ENCODE peak calls at places on chromosomes 7 and 10, in eight cellular contexts. One of them, this sample, is unnamed.
A peak's percentile ranks its signal among the peaks of the same experiment; 100 is the strongest.

GRCh38 chr7:130480001-130480400 is 11.9 kb upstream of the MEST start:
- DNase-seq in OCI-LY7: no peak
- DNase-seq in esophagus squamous epithelium: no peak
- DNase-seq in fibroblast of pulmonary artery: no peak
- DNase-seq in HFFc6: no peak
- DNase-seq in coronary artery: no peak
- DNase-seq in neural crest cell: no peak
- DNase-seq in A549: no peak
- DNase-seq in this sample: no peak

GRCh38 chr7:422191-422885 is 97.3 kb downstream of the PDGFA start:
- DNase-seq in OCI-LY7: no peak
- DNase-seq in esophagus squamous epithelium: no peak
- DNase-seq in fibroblast of pulmonary artery: no peak
- DNase-seq in HFFc6: no peak
- DNase-seq in coronary artery: no peak
- DNase-seq in neural crest cell: no peak
- DNase-seq in A549: no peak
- DNase-seq in this sample: no peak

GRCh38 chr7:31735991-31736982 is 49.3 kb downstream of the PPP1R17 start:
- DNase-seq in OCI-LY7: peak; percentile 30
- DNase-seq in esophagus squamous epithelium: no peak
- DNase-seq in fibroblast of pulmonary artery: peak; percentile 71
- DNase-seq in HFFc6: peak; percentile 48
- DNase-seq in coronary artery: no peak
- DNase-seq in neural crest cell: peak; percentile 73
- DNase-seq in A549: peak; percentile 45
- DNase-seq in this sample: peak; percentile 86

GRCh38 chr7:84039432-84039831 is 155.2 kb downstream of the SEMA3A start:
- DNase-seq in OCI-LY7: no peak
- DNase-seq in esophagus squamous epithelium: no peak
- DNase-seq in fibroblast of pulmonary artery: no peak
- DNase-seq in HFFc6: no peak
- DNase-seq in coronary artery: no peak
- DNase-seq in neural crest cell: no peak
- DNase-seq in A549: no peak
- DNase-seq in this sample: no peak

GRCh38 chr7:75532639-75533038 is 40.5 kb downstream of the SPDYE5 start:
- DNase-seq in OCI-LY7: no peak
- DNase-seq in esophagus squamous epithelium: no peak
- DNase-seq in fibroblast of pulmonary artery: no peak
- DNase-seq in HFFc6: no peak
- DNase-seq in coronary artery: no peak
- DNase-seq in neural crest cell: no peak
- DNase-seq in A549: no peak
- DNase-seq in this sample: no peak

GRCh38 chr10:113941140-113941539 is 86.7 kb downstream of the NHLRC2 start:
- DNase-seq in OCI-LY7: no peak
- DNase-seq in esophagus squamous epithelium: no peak
- DNase-seq in fibroblast of pulmonary artery: no peak
- DNase-seq in HFFc6: no peak
- DNase-seq in coronary artery: no peak
- DNase-seq in neural crest cell: no peak
- DNase-seq in A549: no peak
- DNase-seq in this sample: no peak

GRCh38 chr10:45561952-45562351 is 110.6 kb downstream of the ZFAND4 start:
- DNase-seq in OCI-LY7: no peak
- DNase-seq in esophagus squamous epithelium: no peak
- DNase-seq in fibroblast of pulmonary artery: no peak
- DNase-seq in HFFc6: no peak
- DNase-seq in coronary artery: no peak
- DNase-seq in neural crest cell: no peak
- DNase-seq in A549: no peak
- DNase-seq in this sample: no peak

GRCh38 chr7:127995157-127995865 is 35.9 kb downstream of the LRRC4 start:
- DNase-seq in OCI-LY7: no peak
- DNase-seq in esophagus squamous epithelium: no peak
- DNase-seq in fibroblast of pulmonary artery: peak; percentile 46
- DNase-seq in HFFc6: peak; percentile 16
- DNase-seq in coronary artery: no peak
- DNase-seq in neural crest cell: no peak
- DNase-seq in A549: no peak
- DNase-seq in this sample: no peak

GRCh38 chr7:64686493-64687184 is 20.7 kb downstream of the ZNF107 start:
- DNase-seq in OCI-LY7: peak; percentile 93
- DNase-seq in esophagus squamous epithelium: no peak
- DNase-seq in fibroblast of pulmonary artery: no peak
- DNase-seq in HFFc6: no peak
- DNase-seq in coronary artery: no peak
- DNase-seq in neural crest cell: no peak
- DNase-seq in A549: no peak
- DNase-seq in this sample: no peak

GRCh38 chr10:42149027-42149700 is 489.2 kb downstream of the ZNF33B start:
- DNase-seq in OCI-LY7: no peak
- DNase-seq in esophagus squamous epithelium: no peak
- DNase-seq in fibroblast of pulmonary artery: no peak
- DNase-seq in HFFc6: no peak
- DNase-seq in coronary artery: peak; percentile 62
- DNase-seq in neural crest cell: no peak
- DNase-seq in A549: no peak
- DNase-seq in this sample: no peak

GRCh38 chr10:48255722-48256121 is 18.8 kb downstream of the FRMPD2 start:
- DNase-seq in OCI-LY7: no peak
- DNase-seq in esophagus squamous epithelium: no peak
- DNase-seq in fibroblast of pulmonary artery: no peak
- DNase-seq in HFFc6: no peak
- DNase-seq in coronary artery: no peak
- DNase-seq in neural crest cell: no peak
- DNase-seq in A549: no peak
- DNase-seq in this sample: no peak

GRCh38 chr7:116805100-116805544 is 57.3 kb upstream of the CAPZA2 start:
- DNase-seq in OCI-LY7: no peak
- DNase-seq in esophagus squamous epithelium: no peak
- DNase-seq in fibroblast of pulmonary artery: peak; percentile 34
- DNase-seq in HFFc6: peak; percentile 39
- DNase-seq in coronary artery: no peak
- DNase-seq in neural crest cell: no peak
- DNase-seq in A549: no peak
- DNase-seq in this sample: no peak

GRCh38 chr7:130421685-130422084 is 19.1 kb downstream of the CEP41 start:
- DNase-seq in OCI-LY7: no peak
- DNase-seq in esophagus squamous epithelium: no peak
- DNase-seq in fibroblast of pulmonary artery: peak; percentile 36
- DNase-seq in HFFc6: no peak
- DNase-seq in coronary artery: no peak
- DNase-seq in neural crest cell: no peak
- DNase-seq in A549: no peak
- DNase-seq in this sample: no peak

GRCh38 chr7:140638311-140638791 is 2.3 kb downstream of the DENND2A start:
- DNase-seq in OCI-LY7: no peak
- DNase-seq in esophagus squamous epithelium: no peak
- DNase-seq in fibroblast of pulmonary artery: peak; percentile 74
- DNase-seq in HFFc6: peak; percentile 58
- DNase-seq in coronary artery: no peak
- DNase-seq in neural crest cell: no peak
- DNase-seq in A549: no peak
- DNase-seq in this sample: no peak

DNA sequence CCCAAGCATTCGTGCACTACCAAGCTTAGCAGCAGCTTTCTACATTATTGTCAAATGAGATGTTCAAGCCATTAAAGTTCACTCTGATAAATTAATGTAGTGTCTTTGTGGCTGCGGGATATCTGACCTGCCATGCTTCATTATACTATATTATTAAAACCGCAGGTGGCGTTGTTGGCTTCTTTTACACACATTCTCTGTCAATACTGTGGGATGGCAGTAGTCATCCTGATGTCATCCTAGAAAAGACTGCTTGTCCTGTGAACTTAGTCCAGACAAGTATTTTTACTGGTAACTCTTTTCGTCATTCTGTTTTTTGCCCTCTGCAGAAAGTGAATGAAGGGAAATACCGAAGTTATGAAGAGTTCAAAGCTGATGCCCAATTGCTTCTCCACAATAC is 103.9 kb downstream of the ZMYND11 start:
- DNase-seq in OCI-LY7: peak; percentile 53
- DNase-seq in esophagus squamous epithelium: no peak
- DNase-seq in fibroblast of pulmonary artery: peak; percentile 9
- DNase-seq in HFFc6: no peak
- DNase-seq in coronary artery: no peak
- DNase-seq in neural crest cell: no peak
- DNase-seq in A549: no peak
- DNase-seq in this sample: no peak
- TF ChIP-seq CTCF in OCI-LY7: peak; percentile 73
- TF ChIP-seq CTCF in esophagus squamous epithelium: no peak
- TF ChIP-seq CTCF in fibroblast of pulmonary artery: no peak
- TF ChIP-seq CTCF in HFFc6: peak; percentile 25
- TF ChIP-seq CTCF in coronary artery: no peak
- TF ChIP-seq CTCF in neural crest cell: no peak
- TF ChIP-seq CTCF in A549: peak; percentile 21
- TF ChIP-seq CTCF in this sample: no peak

DNA sequence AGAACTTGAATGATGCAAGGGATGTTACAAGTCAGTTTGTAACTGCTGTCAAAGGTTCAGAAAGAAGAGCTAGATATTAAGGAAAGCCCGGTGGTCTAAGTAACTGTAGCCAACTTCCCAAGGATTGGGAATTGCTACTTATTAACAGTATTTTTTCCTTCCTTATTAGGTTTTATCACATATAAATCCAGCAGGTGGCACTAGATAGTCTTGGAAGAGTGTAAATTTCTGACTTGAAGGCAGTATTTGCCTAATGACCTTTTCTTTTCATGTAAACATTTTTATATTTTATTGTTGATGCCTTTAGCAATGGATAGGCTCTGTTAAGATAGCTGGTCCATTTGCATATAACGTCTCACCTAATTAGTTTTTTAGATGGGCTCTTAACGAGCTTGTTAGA is 51.2 kb downstream of the ANLN start:
- DNase-seq in OCI-LY7: no peak
- DNase-seq in esophagus squamous epithelium: no peak
- DNase-seq in fibroblast of pulmonary artery: peak; percentile 64
- DNase-seq in HFFc6: peak; percentile 33
- DNase-seq in coronary artery: no peak
- DNase-seq in neural crest cell: no peak
- DNase-seq in A549: peak; percentile 41
- DNase-seq in this sample: no peak
- TF ChIP-seq CTCF in OCI-LY7: peak; percentile 76
- TF ChIP-seq CTCF in esophagus squamous epithelium: peak; percentile 28
- TF ChIP-seq CTCF in fibroblast of pulmonary artery: peak; percentile 54
- TF ChIP-seq CTCF in HFFc6: peak; percentile 80
- TF ChIP-seq CTCF in coronary artery: no peak
- TF ChIP-seq CTCF in neural crest cell: peak; percentile 65
- TF ChIP-seq CTCF in A549: peak; percentile 74
- TF ChIP-seq CTCF in this sample: no peak

DNA sequence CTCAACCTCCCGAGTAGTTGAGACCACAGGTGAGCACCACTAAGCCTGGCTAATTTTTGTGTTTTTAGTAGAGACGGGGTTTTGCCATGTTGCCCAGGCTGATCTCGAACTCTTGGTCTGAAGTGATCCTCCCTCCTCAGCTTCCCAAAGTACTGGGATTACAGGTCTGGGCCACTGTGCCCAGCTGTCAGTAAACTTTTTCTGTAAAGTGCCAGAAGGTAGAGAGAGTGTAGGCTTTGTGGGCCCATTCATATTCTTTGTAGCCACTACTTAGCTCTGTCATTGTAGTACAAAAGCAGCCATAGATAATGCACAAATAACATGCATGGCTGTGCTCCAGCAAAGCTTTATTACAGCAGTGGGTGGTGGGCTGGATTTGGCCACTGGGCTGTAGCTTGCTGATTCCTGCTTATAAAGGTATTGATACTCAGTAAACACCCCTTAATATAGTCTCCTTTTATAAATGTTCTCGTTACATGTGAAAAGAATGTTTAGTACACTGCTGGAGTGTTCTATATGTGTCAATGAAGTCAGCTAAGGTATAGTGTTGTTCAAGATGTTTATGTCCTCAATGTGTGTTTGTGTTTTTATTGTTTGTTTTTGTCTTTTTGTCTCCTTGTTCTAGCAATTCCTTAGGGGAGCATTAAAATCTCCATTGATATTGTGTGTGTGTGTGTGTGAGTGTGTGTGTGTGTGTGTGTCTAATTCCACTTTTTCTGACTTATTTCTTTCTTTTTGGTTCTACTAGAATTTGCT is 644.7 kb upstream of the DPP6 start:
- DNase-seq in OCI-LY7: no peak
- DNase-seq in esophagus squamous epithelium: no peak
- DNase-seq in fibroblast of pulmonary artery: no peak
- DNase-seq in HFFc6: no peak
- DNase-seq in coronary artery: no peak
- DNase-seq in neural crest cell: no peak
- DNase-seq in A549: no peak
- DNase-seq in this sample: no peak
- TF ChIP-seq CTCF in OCI-LY7: no peak
- TF ChIP-seq CTCF in esophagus squamous epithelium: no peak
- TF ChIP-seq CTCF in fibroblast of pulmonary artery: no peak
- TF ChIP-seq CTCF in HFFc6: no peak
- TF ChIP-seq CTCF in coronary artery: no peak
- TF ChIP-seq CTCF in neural crest cell: no peak
- TF ChIP-seq CTCF in A549: no peak
- TF ChIP-seq CTCF in this sample: no peak

GRCh38 chr10:64731016-64731415 is 1209.8 kb downstream of the REEP3 start:
- DNase-seq in OCI-LY7: no peak
- DNase-seq in esophagus squamous epithelium: no peak
- DNase-seq in fibroblast of pulmonary artery: no peak
- DNase-seq in HFFc6: no peak
- DNase-seq in coronary artery: no peak
- DNase-seq in neural crest cell: no peak
- DNase-seq in A549: no peak
- DNase-seq in this sample: no peak

GRCh38 chr10:64738462-64738861 is 1217.3 kb downstream of the REEP3 start:
- DNase-seq in OCI-LY7: no peak
- DNase-seq in esophagus squamous epithelium: no peak
- DNase-seq in fibroblast of pulmonary artery: no peak
- DNase-seq in HFFc6: no peak
- DNase-seq in coronary artery: no peak
- DNase-seq in neural crest cell: no peak
- DNase-seq in A549: no peak
- DNase-seq in this sample: no peak

GRCh38 chr10:64732372-64732715 is 1211.1 kb downstream of the REEP3 start:
- DNase-seq in OCI-LY7: no peak
- DNase-seq in esophagus squamous epithelium: no peak
- DNase-seq in fibroblast of pulmonary artery: no peak
- DNase-seq in HFFc6: no peak
- DNase-seq in coronary artery: no peak
- DNase-seq in neural crest cell: no peak
- DNase-seq in A549: no peak
- DNase-seq in this sample: no peak

DNA sequence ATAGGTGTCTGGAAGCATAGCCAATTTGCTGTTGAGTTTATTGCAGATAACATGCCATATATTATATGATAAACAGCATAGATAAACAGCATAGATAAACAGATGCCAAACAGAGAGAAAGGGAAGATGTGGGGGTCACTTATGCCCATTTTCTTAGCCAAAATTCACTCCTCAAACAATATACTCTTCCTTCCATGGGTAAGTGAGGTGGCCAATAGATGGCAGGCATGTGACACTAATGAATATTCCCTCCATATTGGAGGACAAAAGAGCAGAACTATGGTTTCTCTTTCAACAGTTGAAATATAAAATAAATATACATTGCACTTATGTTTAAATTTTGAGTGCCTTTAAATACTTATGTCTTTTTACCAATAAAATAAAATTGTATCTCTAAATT is 1212.8 kb downstream of the REEP3 start:
- DNase-seq in OCI-LY7: peak; percentile 0
- DNase-seq in esophagus squamous epithelium: no peak
- DNase-seq in fibroblast of pulmonary artery: peak; percentile 42
- DNase-seq in HFFc6: no peak
- DNase-seq in coronary artery: no peak
- DNase-seq in neural crest cell: peak; percentile 2
- DNase-seq in A549: peak; percentile 6
- DNase-seq in this sample: peak; percentile 65
- TF ChIP-seq CTCF in OCI-LY7: peak; percentile 54
- TF ChIP-seq CTCF in esophagus squamous epithelium: peak; percentile 10
- TF ChIP-seq CTCF in fibroblast of pulmonary artery: peak; percentile 43
- TF ChIP-seq CTCF in HFFc6: no peak
- TF ChIP-seq CTCF in coronary artery: no peak
- TF ChIP-seq CTCF in neural crest cell: peak; percentile 67
- TF ChIP-seq CTCF in A549: peak; percentile 42
- TF ChIP-seq CTCF in this sample: peak; percentile 52